ENCODE peak calls at places on chromosomes 6 and 20, in six cellular contexts. D is HepG2, Z is SK-N-SH, M is GM12878, S is K562, T is H1. Q is an unnamed sample.

GRCh38 chr20:17825949-17826843 is 126.4 kb downstream of the BANF2 start:
- DNase-seq in D (peak), Z (no peak), M (peak), S (no peak), T (no peak), Q (no peak)

GRCh38 chr6:75349262-75349984 is 64.8 kb upstream of the TMEM30A start:
- DNase-seq in D (no peak), Z (peak), M (no peak), S (peak), T (peak), Q (no peak)

GRCh38 chr6:66851930-66852329 is 1144.9 kb upstream of the EYS start:
- DNase-seq in D (no peak), Z (no peak), M (no peak), S (no peak), T (no peak), Q (no peak)

GRCh38 chr6:107716688-107717089 is 107.4 kb downstream of the SCML4 start:
- DNase-seq in D (no peak), Z (peak), M (peak), S (peak), T (no peak), Q (peak)

GRCh38 chr6:145544031-145544430 is 191.3 kb downstream of the EPM2A start:
- DNase-seq in D (no peak), Z (no peak), M (no peak), S (no peak), T (no peak), Q (peak)

GRCh38 chr6:80872194-80872950 is 765.9 kb downstream of the BCKDHB start:
- DNase-seq in D (no peak), Z (no peak), M (no peak), S (no peak), T (no peak), Q (no peak)

GRCh38 chr20:62704341-62704948 is 4.2 kb upstream of the NTSR1 start:
- DNase-seq in D (peak), Z (peak), M (no peak), S (peak), T (no peak), Q (peak)

GRCh38 chr6:170211404-170212025 is 79.4 kb downstream of the DLL1 start:
- DNase-seq in D (no peak), Z (peak), M (no peak), S (no peak), T (no peak), Q (no peak)

GRCh38 chr6:45911691-45912090 is 104.0 kb downstream of the CLIC5 start:
- DNase-seq in D (no peak), Z (no peak), M (no peak), S (no peak), T (no peak), Q (no peak)

GRCh38 chr6:166618866-166619761 is 7.9 kb downstream of the RPS6KA2 start:
- DNase-seq in D (no peak), Z (no peak), M (no peak), S (no peak), T (no peak), Q (no peak)

GRCh38 chr6:113690255-113690956 is 166.7 kb upstream of the MARCKS start:
- DNase-seq in D (peak), Z (peak), M (peak), S (no peak), T (no peak), Q (no peak)

GRCh38 chr6:16432075-16433032 is 194.0 kb downstream of the GMPR start:
- DNase-seq in D (no peak), Z (no peak), M (peak), S (no peak), T (no peak), Q (no peak)

GRCh38 chr6:43916924-43917877 is 147.2 kb downstream of the VEGFA start:
- DNase-seq in D (peak), Z (no peak), M (no peak), S (no peak), T (no peak), Q (no peak)

GRCh38 chr6:141969201-141969600 is 163.5 kb upstream of the GJE1 start:
- DNase-seq in D (no peak), Z (no peak), M (no peak), S (no peak), T (no peak), Q (no peak)

GRCh38 chr6:159654483-159655098 is 38.5 kb downstream of the SOD2 start:
- DNase-seq in D (peak), Z (peak), M (peak), S (peak), T (no peak), Q (peak)

GRCh38 chr6:110410534-110410933 is 4.8 kb downstream of the DDO start:
- DNase-seq in D (no peak), Z (no peak), M (no peak), S (no peak), T (no peak), Q (no peak)

GRCh38 chr20:7415427-7415826 is 524.8 kb downstream of the HAO1 start:
- DNase-seq in D (no peak), Z (no peak), M (no peak), S (no peak), T (no peak), Q (no peak)

GRCh38 chr6:52507557-52508260 is 69.2 kb downstream of the TRAM2 start:
- DNase-seq in D (no peak), Z (no peak), M (no peak), S (peak), T (no peak), Q (no peak)

GRCh38 chr6:43076093-43076927 is at the start of gene PTK7:
- DNase-seq in D (peak), Z (peak), M (no peak), S (peak), T (peak), Q (no peak)

GRCh38 chr6:37559060-37559459 is 59.4 kb upstream of the CCDC167 start:
- DNase-seq in D (no peak), Z (no peak), M (no peak), S (no peak), T (no peak), Q (no peak)

GRCh38 chr6:72466971-72467566 is 154.8 kb upstream of the KCNQ5 start:
- DNase-seq in D (no peak), Z (no peak), M (no peak), S (no peak), T (no peak), Q (no peak)

GRCh38 chr6:119915971-119916370 is 566.4 kb upstream of the MAN1A1 start:
- DNase-seq in D (no peak), Z (no peak), M (no peak), S (no peak), T (no peak), Q (no peak)

GRCh38 chr6:123316733-123317323 is 319.9 kb downstream of the TRDN start:
- DNase-seq in D (peak), Z (peak), M (no peak), S (peak), T (no peak), Q (no peak)

GRCh38 chr20:58598271-58599015 is 52.6 kb upstream of the STX16 start:
- DNase-seq in D (no peak), Z (peak), M (no peak), S (no peak), T (no peak), Q (no peak)

GRCh38 chr6:37741757-37742400 is 44.2 kb upstream of the MDGA1 start:
- DNase-seq in D (peak), Z (peak), M (no peak), S (peak), T (peak), Q (no peak)

GRCh38 chr6:160679402-160679769 is 15.3 kb upstream of the LPA start:
- DNase-seq in D (no peak), Z (peak), M (no peak), S (peak), T (peak), Q (no peak)

GRCh38 chr6:87082160-87082721 is 12.7 kb downstream of the CGA start:
- DNase-seq in D (no peak), Z (no peak), M (no peak), S (no peak), T (no peak), Q (no peak)

GRCh38 chr6:143276436-143276835 is 174.1 kb downstream of the ADAT2 start:
- DNase-seq in D (no peak), Z (no peak), M (no peak), S (no peak), T (no peak), Q (no peak)

GRCh38 chr6:6314601-6315000 is 5.9 kb downstream of the F13A1 start:
- DNase-seq in D (no peak), Z (no peak), M (no peak), S (no peak), T (no peak), Q (no peak)

GRCh38 chr6:24753545-24753944 is 21.2 kb upstream of the GMNN start:
- DNase-seq in D (peak), Z (no peak), M (no peak), S (no peak), T (no peak), Q (no peak)

DNA sequence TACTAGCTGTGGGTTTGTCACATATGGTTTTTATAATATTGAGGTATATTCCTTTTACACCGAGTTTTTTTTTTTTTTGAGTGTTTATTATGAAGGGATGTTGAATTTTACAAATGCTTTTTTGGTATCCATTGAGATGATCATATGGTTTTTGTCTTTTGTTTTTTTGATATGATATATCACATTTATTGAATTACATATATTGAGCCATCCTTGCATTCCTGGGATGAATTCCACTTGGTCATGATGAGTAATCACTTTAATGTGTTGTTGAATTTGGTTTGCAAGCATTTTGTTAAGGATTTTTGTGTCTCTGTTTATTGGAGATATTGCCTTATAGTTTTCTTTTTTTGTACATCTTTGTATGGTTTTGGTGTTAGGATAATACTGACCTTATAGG is 3.3 kb upstream of the ZNF337 start:
- DNase-seq in D (no peak), Z (no peak), M (no peak), S (no peak), T (no peak), Q (no peak)
- TF ChIP-seq MAX in D (no peak), Z (no peak), M (no peak), S (no peak), T (no peak), Q (no peak)

DNA sequence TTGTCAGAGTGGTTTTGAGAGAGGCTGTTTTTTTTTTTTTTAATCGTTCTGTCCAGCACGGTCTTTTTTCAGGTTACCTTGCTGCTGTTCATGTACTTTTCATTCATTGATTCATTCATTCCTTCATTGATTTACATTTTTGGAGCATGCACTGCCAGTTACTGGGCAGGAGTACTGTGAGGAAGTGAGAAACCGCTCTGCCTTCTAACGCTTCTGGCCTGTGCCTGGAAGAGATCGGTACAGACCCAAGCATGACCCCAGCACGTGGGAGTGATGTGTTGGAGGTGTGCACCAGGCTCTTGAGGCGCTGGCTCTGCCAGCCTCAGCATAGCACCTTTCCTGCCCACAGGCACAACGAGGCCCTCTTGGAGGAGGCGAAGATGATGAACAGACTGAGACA is 9.1 kb downstream of the RIPK1 start:
- DNase-seq in D (no peak), Z (no peak), M (no peak), S (no peak), T (no peak), Q (no peak)
- H2AFZ ChIP-seq in D (no peak), Z (no peak), M (no peak), S (no peak), T (no peak), Q (no peak)

DNA sequence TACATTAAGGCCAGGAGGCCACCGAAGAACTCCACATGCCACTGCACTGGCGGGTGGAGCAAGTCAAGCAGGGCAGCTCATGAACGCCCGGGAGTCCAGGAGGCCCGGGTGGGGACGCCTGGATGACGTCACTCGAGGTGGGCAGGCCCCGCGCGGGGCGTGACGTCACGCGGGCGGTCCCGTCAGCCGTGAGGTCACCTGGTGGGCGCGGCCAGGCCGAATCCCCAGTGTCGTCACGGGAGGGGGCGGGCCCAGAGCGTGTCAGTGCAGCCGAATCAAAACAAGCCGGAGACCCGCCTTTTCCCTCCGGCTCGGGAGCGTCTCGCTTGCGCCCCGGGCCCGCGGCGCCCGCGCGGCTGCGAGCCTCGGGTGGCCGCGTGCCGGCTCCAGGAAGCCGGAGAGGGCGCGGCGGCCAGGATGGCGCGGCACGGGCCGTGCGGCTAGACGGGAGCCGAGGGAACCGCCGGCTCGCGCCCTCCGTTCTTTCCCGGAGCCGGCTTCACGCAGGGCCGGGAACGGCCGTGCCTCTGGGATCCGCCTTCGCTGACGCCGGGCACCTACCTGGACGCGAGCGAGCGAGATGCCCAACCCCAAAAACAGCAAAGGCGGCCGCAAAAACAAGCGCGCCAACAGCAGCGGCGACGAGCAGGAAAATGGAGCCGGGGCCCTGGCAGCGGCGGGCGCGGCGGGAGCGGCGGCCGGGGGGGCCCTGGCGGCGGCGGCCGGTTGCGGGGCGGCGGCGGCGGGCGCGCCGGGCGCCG is at the start of gene HECA:
- DNase-seq in D (peak), Z (peak), M (no peak), S (peak), T (peak), Q (peak)
- TF ChIP-seq YY1 in D (peak), Z (no peak), M (peak), S (peak), T (no peak), Q (peak)

GRCh38 chr6:133641111-133641510 is 247.8 kb upstream of the TCF21 start:
- DNase-seq in D (no peak), Z (no peak), M (no peak), S (no peak), T (no peak), Q (no peak)
- TF ChIP-seq MAX in D (no peak), Z (no peak), M (no peak), S (no peak), T (no peak), Q (no peak)

GRCh38 chr6:116389357-116389756 is 18.6 kb downstream of the DSE start:
- DNase-seq in D (no peak), Z (no peak), M (no peak), S (no peak), T (no peak), Q (no peak)

GRCh38 chr6:116390571-116390970 is 19.8 kb downstream of the DSE start:
- DNase-seq in D (no peak), Z (no peak), M (no peak), S (no peak), T (no peak), Q (no peak)

GRCh38 chr6:116393430-116393829 is 22.7 kb downstream of the DSE start:
- DNase-seq in D (no peak), Z (no peak), M (no peak), S (no peak), T (no peak), Q (no peak)

GRCh38 chr6:116395647-116396046 is 24.9 kb downstream of the DSE start:
- DNase-seq in D (no peak), Z (no peak), M (no peak), S (no peak), T (no peak), Q (no peak)

DNA sequence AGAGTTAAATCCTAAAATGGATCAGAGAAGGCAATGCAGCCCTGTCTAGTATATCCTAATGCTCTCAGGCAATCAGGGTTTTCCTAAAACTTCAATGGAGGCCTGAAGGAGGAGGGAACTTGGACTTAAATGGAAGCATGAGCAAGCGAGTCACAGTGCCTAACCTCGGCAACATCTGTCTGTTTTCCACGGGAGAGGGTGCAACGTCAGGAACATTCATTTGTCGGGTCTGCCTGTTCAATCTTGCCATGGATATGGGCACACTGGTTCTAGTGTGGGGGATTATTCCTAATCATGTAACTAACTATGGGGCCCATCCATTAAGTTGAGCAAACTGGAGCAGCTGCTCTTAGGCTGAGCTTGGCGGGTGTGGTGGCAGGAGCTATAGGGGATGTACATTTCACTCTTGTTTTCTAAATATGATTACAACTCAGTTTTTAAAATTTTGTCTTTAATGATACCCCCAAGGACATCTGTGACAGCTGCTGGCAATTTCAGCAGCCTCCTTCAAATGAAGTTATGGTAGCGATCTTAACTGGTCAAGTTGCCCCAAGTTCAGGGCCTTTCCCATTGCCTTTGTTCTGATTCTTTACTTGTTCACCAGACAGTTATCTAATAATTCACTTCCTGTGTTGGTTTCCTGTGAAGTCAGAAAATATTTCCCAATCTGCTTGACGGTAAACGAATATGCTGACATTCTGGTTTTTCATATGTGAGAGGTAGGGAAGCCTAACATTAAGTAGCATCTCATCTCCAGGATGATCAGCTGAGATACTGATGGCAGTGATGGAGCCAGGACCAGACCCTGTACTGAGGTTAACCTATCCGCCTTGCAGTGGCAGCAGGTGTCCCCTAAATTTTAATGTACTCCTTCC is 21.6 kb downstream of the DSE start:
- DNase-seq in D (no peak), Z (no peak), M (no peak), S (no peak), T (no peak), Q (no peak)
- H2AFZ ChIP-seq in D (no peak), Z (no peak), M (no peak), S (peak), T (no peak), Q (no peak)

DNA sequence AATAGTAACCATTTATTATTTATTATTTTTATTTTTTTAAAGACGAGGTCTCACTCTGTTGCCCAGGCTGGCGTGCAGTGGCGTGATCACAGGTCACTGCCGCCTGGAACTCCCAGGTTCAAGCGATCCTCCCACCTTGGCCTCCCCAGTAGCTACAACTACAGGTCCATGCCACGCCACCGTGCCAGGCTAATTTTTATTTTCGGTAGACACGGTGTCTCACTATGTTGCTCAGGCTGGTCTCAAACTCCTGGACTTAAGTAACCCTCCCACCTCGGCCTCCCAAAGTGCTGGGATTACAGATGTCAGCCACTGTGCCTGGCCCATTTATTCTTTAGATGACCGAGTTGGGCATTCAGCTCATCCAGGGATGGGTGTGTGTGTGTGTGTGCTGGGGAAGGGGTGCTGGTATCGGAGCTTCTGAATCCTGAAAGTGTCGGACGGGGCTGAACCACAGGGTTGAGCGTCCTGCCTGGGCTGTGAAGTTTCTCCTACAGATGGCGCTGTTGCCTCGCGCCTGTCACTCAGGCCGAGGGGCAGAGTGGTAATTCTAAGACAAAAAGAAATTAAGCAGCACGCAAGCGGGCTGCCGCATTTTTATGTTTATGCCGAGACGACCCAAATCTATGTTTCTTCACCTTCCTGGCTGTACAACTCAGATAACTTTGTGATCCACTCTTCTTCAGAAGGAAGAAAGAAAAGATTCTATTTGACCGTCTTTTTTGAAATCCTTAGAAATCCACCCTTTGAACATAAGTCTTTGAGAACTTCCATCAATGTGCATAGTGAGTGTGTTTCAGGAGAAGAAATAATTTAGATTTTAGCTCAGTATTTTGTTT is 252.8 kb downstream of the CDH26 start:
- DNase-seq in D (peak), Z (peak), M (no peak), S (peak), T (peak), Q (peak)
- TF ChIP-seq YY1 in D (no peak), Z (no peak), M (peak), S (no peak), T (no peak), Q (no peak)